ENCODE peak calls at places on chromosomes 12 and 14, in six cellular contexts. O is retinal pigment epithelial cell, L is IMR-90, X is transverse colon, S is pancreas, M is cardiac muscle cell. J is an unnamed sample.

GRCh38 chr12:66397574-66397973 is 95.3 kb downstream of the HELB start:
- DNase-seq in O (no peak), L (peak), X (no peak), S (no peak), M (no peak), J (no peak)

GRCh38 chr12:553216-554000 is 93.7 kb downstream of the B4GALNT3 start:
- DNase-seq in O (no peak), L (no peak), X (no peak), S (no peak), M (no peak), J (no peak)

GRCh38 chr12:40784102-40784501 is 91.9 kb downstream of the CNTN1 start:
- DNase-seq in O (no peak), L (no peak), X (no peak), S (no peak), M (no peak), J (no peak)

GRCh38 chr14:102675396-102675795 is 82.9 kb downstream of the RCOR1 start:
- DNase-seq in O (no peak), L (no peak), X (no peak), S (no peak), M (no peak), J (no peak)

GRCh38 chr12:111687255-111687654 is 1.4 kb downstream of the ACAD10 start:
- DNase-seq in O (no peak), L (no peak), X (no peak), S (no peak), M (no peak), J (no peak)

GRCh38 chr12:124577986-124578385 is 10.6 kb upstream of the NCOR2 start:
- DNase-seq in O (no peak), L (no peak), X (no peak), S (no peak), M (no peak), J (no peak)

GRCh38 chr12:103548622-103549601 is 38.2 kb upstream of the STAB2 start:
- DNase-seq in O (peak), L (peak), X (peak), S (peak), M (peak), J (peak)

GRCh38 chr12:70247653-70248199 is 4.5 kb downstream of the CNOT2 start:
- DNase-seq in O (no peak), L (no peak), X (no peak), S (no peak), M (no peak), J (no peak)

GRCh38 chr12:78087363-78087675 is 256.6 kb downstream of the NAV3 start:
- DNase-seq in O (no peak), L (peak), X (no peak), S (no peak), M (no peak), J (no peak)

GRCh38 chr14:63248211-63248610 is 44.0 kb downstream of the RHOJ start:
- DNase-seq in O (no peak), L (peak), X (no peak), S (no peak), M (peak), J (peak)

GRCh38 chr12:63841611-63842010 is 2.9 kb upstream of the SRGAP1 start:
- DNase-seq in O (no peak), L (peak), X (no peak), S (no peak), M (no peak), J (no peak)

GRCh38 chr12:14913381-14913781 is 25.0 kb downstream of the ERP27 start:
- DNase-seq in O (no peak), L (no peak), X (peak), S (no peak), M (peak), J (no peak)

GRCh38 chr12:78156751-78157150 is 326.1 kb downstream of the NAV3 start:
- DNase-seq in O (no peak), L (peak), X (no peak), S (no peak), M (no peak), J (no peak)

GRCh38 chr12:109286652-109287051 is 22.4 kb downstream of the FOXN4 start:
- DNase-seq in O (no peak), L (no peak), X (no peak), S (no peak), M (no peak), J (no peak)

GRCh38 chr12:63052696-63053095 is 98.3 kb downstream of the AVPR1A start:
- DNase-seq in O (no peak), L (no peak), X (no peak), S (no peak), M (no peak), J (no peak)

GRCh38 chr12:68240975-68241374 is 12.4 kb downstream of the IL22 start:
- DNase-seq in O (no peak), L (peak), X (peak), S (no peak), M (peak), J (no peak)

GRCh38 chr12:121649819-121650353 is 19.6 kb downstream of the MORN3 start:
- DNase-seq in O (no peak), L (no peak), X (no peak), S (no peak), M (no peak), J (no peak)

GRCh38 chr12:82608706-82609105 is 78.0 kb upstream of the TMTC2 start:
- DNase-seq in O (peak), L (peak), X (no peak), S (no peak), M (peak), J (peak)

GRCh38 chr12:126337556-126337955 is 1272.3 kb downstream of the AACS start:
- DNase-seq in O (peak), L (no peak), X (no peak), S (no peak), M (peak), J (peak)

GRCh38 chr12:113609692-113610469 is 138.2 kb upstream of the LHX5 start:
- DNase-seq in O (no peak), L (no peak), X (no peak), S (no peak), M (no peak), J (no peak)

GRCh38 chr12:41942355-41942754 is 202.3 kb downstream of the GXYLT1 start:
- DNase-seq in O (no peak), L (no peak), X (no peak), S (no peak), M (no peak), J (no peak)

GRCh38 chr12:64895541-64895940 is 71.1 kb downstream of the TBC1D30 start:
- DNase-seq in O (no peak), L (peak), X (no peak), S (no peak), M (peak), J (peak)

GRCh38 chr12:88472248-88472647 is 108.0 kb downstream of the KITLG start:
- DNase-seq in O (peak), L (peak), X (no peak), S (no peak), M (peak), J (no peak)

GRCh38 chr14:104395276-104395675 is 184.3 kb upstream of the C14orf180 start:
- DNase-seq in O (no peak), L (no peak), X (no peak), S (no peak), M (no peak), J (no peak)

GRCh38 chr14:24430143-24430681 is 458 bp downstream of the KHNYN start:
- DNase-seq in O (no peak), L (peak), X (peak), S (peak), M (peak), J (peak)

GRCh38 chr12:56143870-56144269 is 8.5 kb upstream of the MYL6B start:
- DNase-seq in O (no peak), L (no peak), X (peak), S (no peak), M (no peak), J (no peak)

DNA sequence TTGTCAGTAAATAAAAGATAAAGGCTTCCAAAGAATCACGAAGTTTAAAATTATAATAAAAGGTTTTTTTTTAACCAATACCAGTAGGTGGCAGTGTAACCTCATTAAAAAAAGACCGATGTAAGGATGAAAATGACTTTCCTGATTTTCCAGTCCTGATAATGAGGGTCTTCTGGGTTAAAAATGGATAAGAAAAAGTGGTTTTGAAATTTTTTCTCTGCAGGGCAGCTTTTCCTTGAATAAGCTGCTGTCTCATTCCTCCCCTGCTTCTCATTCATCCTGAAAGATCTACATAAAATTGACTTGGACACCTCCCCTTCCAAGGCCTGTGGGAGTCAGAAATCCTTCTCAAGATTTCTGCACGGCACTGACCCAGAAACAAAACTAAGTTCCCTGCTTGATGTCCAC is 58.9 kb upstream of the FBXO33 start:
- DNase-seq in O (peak), L (peak), X (no peak), S (no peak), M (peak), J (peak)
- TF ChIP-seq CTCF in O (peak), L (peak), X (peak), S (no peak), M (peak), J (no peak)

DNA sequence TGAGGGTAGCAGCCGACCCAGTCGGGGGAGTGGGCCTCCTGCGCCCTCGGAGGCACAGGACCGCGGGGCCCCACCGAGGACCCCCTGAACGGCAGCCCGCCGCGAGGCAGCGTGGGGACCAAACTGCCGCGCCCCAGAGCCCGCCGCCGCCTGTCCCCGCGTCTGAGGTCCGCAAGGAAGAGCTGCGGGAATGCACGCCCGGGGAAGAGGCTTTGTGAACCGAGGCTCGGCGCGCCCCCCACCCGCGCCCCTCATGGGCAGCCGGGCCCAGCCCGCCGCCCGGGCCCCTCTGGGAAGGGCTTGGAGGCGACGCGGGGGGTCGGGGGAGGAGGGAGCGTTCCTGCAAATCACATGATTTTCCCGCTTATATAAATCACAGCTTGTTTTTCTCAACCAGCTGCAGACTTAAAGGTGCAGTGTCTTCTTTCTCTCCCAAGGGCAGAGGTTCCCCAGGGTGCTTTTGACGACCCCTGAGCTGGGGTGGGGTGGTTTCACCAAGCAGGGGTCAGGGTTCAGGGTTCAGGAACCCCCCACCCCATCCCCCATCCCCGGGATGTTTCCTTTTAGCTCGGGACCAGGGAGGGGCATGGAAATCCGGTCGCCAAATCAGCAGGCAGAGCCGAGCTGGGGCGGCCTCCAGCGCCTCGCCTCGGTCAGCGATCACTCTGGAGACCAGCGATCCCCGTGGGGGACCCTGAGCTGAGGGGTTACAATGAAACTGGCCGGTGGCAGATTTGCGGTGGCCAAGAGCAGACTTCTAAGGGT is 44.7 kb upstream of the ATP23 start:
- DNase-seq in O (no peak), L (peak), X (peak), S (peak), M (peak), J (no peak)
- H3K4me3 ChIP-seq in O (peak), L (peak), X (peak), S (peak), M (peak), J (peak)

GRCh38 chr14:67674139-67674479 is 323 bp downstream of the VTI1B start:
- DNase-seq in O (no peak), L (peak), X (peak), S (peak), M (peak), J (no peak)
- TF ChIP-seq CTCF in O (peak), L (peak), X (no peak), S (no peak), M (peak), J (peak)

GRCh38 chr14:77043177-77043983 is 14.9 kb upstream of the IRF2BPL start:
- DNase-seq in O (no peak), L (peak), X (no peak), S (peak), M (peak), J (no peak)
- H3K4me3 ChIP-seq in O (no peak), L (no peak), X (no peak), S (no peak), M (no peak), J (no peak)

DNA sequence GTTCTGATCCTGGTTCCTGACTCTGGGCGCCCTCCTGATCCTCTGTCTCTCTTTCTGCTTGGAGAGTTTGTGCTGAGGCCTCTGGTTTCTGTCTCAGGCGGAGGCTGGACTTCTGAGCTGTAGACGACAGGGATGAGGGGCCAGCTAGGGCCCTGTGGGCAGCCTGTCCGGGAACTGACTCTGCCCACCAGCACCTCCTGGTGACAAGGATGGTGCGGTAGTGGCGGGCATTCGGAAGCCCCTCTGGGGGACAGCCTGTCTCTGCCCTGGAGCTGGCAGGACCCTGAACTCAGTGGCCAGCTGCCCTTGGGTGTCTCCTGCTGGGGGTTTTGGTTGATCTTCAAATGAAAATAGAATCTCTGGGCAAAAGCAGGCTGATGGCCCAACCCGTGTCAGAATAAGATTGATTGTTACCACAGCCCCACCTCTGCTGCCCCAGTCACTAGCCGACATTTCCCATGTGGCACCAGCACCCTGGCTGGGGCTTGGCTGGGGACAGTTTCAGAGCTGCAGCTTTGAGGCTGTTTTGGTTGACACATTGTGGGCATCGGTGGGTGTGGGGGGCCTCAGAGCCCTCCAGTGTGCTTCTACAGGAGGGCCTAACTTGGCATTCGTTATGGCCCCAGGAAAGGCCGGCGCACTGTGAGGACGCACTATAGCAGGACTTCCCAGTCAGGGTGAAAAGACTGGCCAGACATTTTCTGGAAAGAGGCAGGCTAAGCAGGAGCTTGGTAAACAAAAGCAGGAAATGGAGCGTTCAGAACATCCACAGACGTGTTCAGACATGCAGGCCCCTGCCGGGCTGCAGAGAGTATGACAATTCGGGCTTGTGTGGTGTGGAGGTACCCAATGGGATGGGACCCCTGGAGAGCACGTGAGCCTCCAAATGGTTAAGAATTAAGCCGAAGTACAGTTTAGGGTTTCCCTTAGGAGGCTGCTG is 16.1 kb downstream of the KRT80 start:
- DNase-seq in O (no peak), L (no peak), X (no peak), S (no peak), M (peak), J (no peak)
- TF ChIP-seq CTCF in O (peak), L (peak), X (no peak), S (no peak), M (peak), J (peak)

DNA sequence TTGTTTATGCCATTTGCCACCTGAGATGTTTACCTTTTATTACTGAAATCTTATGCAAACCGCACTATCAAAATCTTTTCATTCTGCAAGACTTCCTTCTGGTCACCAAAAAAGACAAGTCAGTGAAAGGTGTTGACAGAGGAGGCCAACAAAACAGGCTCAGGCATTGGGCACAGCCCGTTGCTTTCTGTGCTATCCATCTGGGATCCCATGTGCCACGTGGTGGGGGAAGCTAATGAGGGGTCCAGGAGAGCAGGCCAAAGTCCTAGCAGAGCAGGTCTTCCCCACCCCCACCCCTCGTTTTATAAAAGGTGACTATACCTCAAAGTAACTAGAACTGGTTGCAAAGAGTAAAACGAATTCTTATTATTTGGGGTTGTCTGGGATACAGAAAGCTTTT is 1.2 kb downstream of the ALDH1L2 start:
- DNase-seq in O (no peak), L (no peak), X (no peak), S (peak), M (peak), J (no peak)
- H3K4me3 ChIP-seq in O (no peak), L (peak), X (peak), S (peak), M (no peak), J (peak)

J was measured in astrocyte of the cerebellum.